ENCODE peak calls at places on chromosomes 16 and 17, in eight cellular contexts. I, Y, G, K, N, Q, O and E are unnamed samples.

GRCh38 chr16:15967655-15968315 is 18.4 kb downstream of the ABCC1 start:
- DNase-seq in Q (no peak), O (no peak), Y (no peak), I (no peak), G (no peak), K (no peak), N (no peak), E (no peak)

GRCh38 chr17:41782142-41782541 is 4.4 kb downstream of the JUP start:
- DNase-seq in Q (no peak), I (no peak), G (no peak), N (no peak), K (no peak), O (no peak), Y (no peak), E (no peak)

GRCh38 chr17:7888184-7888920 is at the start of gene CHD3:
- DNase-seq in O (no peak), G (peak; percentile 19), Y (no peak), Q (no peak), K (no peak), N (peak; percentile 87), I (no peak), E (no peak)

GRCh38 chr16:67021321-67021720 is 7.6 kb upstream of the CBFB start:
- DNase-seq in I (no peak), N (no peak), O (no peak), G (no peak), K (no peak), Q (no peak), Y (no peak), E (no peak)

GRCh38 chr16:67987460-67988160 is 7.3 kb upstream of the DPEP3 start:
- DNase-seq in G (no peak), Q (no peak), Y (no peak), K (no peak), I (no peak), O (no peak), N (no peak), E (no peak)

GRCh38 chr17:10499950-10500349 is 18.4 kb downstream of the MYH1 start:
- DNase-seq in O (no peak), Q (no peak), I (no peak), G (no peak), N (no peak), Y (no peak), K (no peak), E (no peak)

GRCh38 chr16:88099563-88099890 is 148.3 kb downstream of the BANP start:
- DNase-seq in G (no peak), Q (no peak), N (no peak), Y (no peak), O (no peak), I (no peak), K (no peak), E (no peak)

GRCh38 chr17:64984776-64985521 is 65.7 kb upstream of the LRRC37A3 start:
- DNase-seq in I (no peak), Q (no peak), Y (peak; percentile 62), K (no peak), O (no peak), G (peak; percentile 62), N (peak; percentile 65), E (no peak)

GRCh38 chr17:73316919-73317505 is 5.2 kb upstream of the CDC42EP4 start:
- DNase-seq in N (no peak), O (no peak), Q (no peak), K (no peak), G (peak; percentile 71), Y (peak; percentile 43), I (no peak), E (peak; percentile 41)

GRCh38 chr16:14112539-14112856 is 41.4 kb downstream of the MRTFB start:
- DNase-seq in O (no peak), G (no peak), Y (no peak), I (no peak), Q (no peak), K (no peak), N (no peak), E (no peak)

GRCh38 chr16:13377143-13377542 is 475.7 kb downstream of the SHISA9 start:
- DNase-seq in G (no peak), Y (no peak), O (no peak), Q (no peak), K (no peak), I (no peak), N (no peak), E (no peak)

GRCh38 chr16:27951752-27952151 is 111.8 kb downstream of the GSG1L start:
- DNase-seq in I (no peak), K (no peak), N (no peak), G (peak; percentile 13), Y (peak; percentile 65), Q (no peak), O (no peak), E (no peak)

GRCh38 chr17:1438593-1439083 is 17.4 kb downstream of the CRK start:
- DNase-seq in Y (peak; percentile 68), I (no peak), O (no peak), K (no peak), G (peak; percentile 55), Q (no peak), N (no peak), E (no peak)

GRCh38 chr16:86899757-86900156 is 321.4 kb downstream of the FOXL1 start:
- DNase-seq in O (no peak), G (peak; percentile 68), K (no peak), Y (peak; percentile 53), I (no peak), N (no peak), Q (no peak), E (no peak)

GRCh38 chr17:44314869-44315661 is 6.7 kb downstream of the RUNDC3A start:
- DNase-seq in G (no peak), I (no peak), O (peak; percentile 93), N (no peak), Y (no peak), K (peak; percentile 82), Q (no peak), E (peak; percentile 70)

GRCh38 chr17:27402943-27403342 is 53.3 kb upstream of the KSR1 start:
- DNase-seq in I (no peak), K (no peak), G (no peak), N (no peak), Y (no peak), Q (no peak), O (no peak), E (no peak)

GRCh38 chr17:3569534-3570137 is 12.0 kb upstream of the TRPV3 start:
- DNase-seq in I (no peak), G (no peak), Y (no peak), K (no peak), O (no peak), N (no peak), Q (no peak), E (no peak)
- TF ChIP-seq CTCF in I (no peak), G (no peak), Y (no peak), K (no peak), O (no peak), N (no peak), Q (no peak), E (no peak)

GRCh38 chr17:55351027-55351625 is 70.5 kb downstream of the MMD start:
- DNase-seq in G (no peak), N (no peak), Q (no peak), I (no peak), K (no peak), Y (no peak), O (no peak), E (no peak)

GRCh38 chr17:55360971-55361370 is 60.7 kb downstream of the MMD start:
- DNase-seq in I (no peak), N (no peak), O (no peak), K (no peak), G (no peak), Q (no peak), Y (no peak), E (no peak)

GRCh38 chr17:55354941-55355340 is 66.7 kb downstream of the MMD start:
- DNase-seq in O (no peak), G (no peak), N (no peak), K (no peak), Q (no peak), Y (no peak), I (no peak), E (no peak)

GRCh38 chr17:55354010-55354409 is 67.6 kb downstream of the MMD start:
- DNase-seq in I (no peak), K (no peak), O (no peak), Y (no peak), G (no peak), Q (no peak), N (no peak), E (no peak)

GRCh38 chr17:55356440-55357328 is 65.0 kb downstream of the MMD start:
- DNase-seq in Q (peak; percentile 69), K (peak; percentile 72), I (no peak), G (peak; percentile 71), Y (peak; percentile 62), N (peak; percentile 62), O (peak; percentile 88), E (peak; percentile 72)
- TF ChIP-seq CTCF in Q (peak; percentile 56), K (peak; percentile 66), I (peak; percentile 67), G (peak; percentile 82), Y (peak; percentile 84), N (peak; percentile 50), O (peak; percentile 82), E (peak; percentile 77)

DNA sequence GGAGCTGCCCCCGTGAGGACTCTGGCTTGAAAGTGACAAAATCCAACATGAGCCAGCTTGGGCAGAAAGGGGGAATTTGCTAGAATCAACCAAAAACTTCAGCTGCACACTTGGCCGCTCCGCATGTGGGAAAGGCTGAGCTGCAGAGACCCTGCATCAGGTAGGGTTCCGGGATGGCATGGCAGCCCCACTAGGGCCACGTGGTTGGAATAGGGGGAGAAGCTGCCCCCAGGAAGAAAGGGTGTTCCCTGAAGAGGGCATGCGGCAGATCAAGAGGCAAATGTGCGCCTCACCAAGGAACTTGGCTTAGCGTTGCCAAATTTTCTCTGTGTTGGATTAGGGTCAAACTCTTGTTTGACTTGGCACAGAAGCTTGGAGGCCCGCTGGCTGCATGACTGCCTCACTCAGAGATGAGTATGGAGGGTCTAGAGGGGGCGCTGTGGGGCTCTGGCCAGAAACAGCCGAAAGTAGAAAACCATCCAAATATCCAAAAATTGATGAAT is 29.2 kb upstream of the WFIKKN2 start:
- DNase-seq in I (no peak), K (no peak), Q (no peak), Y (no peak), N (no peak), O (no peak), G (peak; percentile 85), E (no peak)
- TF ChIP-seq CTCF in I (no peak), K (no peak), Q (no peak), Y (no peak), N (no peak), O (no peak), G (peak; percentile 48), E (no peak)

DNA sequence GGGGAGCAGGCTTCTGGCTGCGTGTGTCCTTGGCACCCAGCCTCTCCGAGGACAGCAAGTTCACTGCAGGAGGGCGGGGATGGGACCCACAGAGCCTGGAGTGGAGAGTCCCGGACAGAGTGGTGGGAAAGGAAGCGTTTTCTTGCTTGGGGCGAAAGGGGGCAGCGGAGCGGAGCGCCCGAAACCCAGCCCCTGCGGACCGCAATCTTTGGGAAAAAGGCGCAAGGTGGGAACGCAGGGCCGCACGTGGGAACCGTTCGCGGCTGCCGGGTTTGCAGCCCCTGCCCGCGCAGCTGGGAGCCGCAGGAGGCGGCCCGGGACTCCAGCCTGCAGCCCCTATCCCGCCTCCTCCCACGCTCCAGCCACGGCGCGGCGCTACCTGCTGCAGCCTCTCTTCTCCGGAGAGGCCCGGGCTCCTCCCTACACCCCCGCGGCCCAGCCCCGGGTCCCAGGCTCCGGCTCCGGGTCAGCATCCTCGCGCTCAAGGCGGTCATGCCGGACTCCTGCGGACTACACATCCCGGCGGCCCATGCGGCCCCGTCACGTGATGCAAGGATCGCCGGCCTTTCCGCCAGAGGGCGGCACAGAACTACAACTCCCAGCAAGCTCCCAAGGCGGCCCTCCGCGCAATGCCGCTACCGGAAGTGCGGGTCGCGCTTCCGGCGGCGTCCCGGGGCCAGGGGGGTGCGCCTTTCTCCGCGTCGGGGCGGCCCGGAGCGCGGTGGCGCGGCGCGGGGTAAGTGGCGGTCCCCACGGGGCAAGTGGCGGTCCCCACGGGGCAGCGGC is at the start of the genes NTHL1 and TSC2:
- DNase-seq in K (peak; percentile 99), Y (peak; percentile 94), G (peak; percentile 94), O (peak; percentile 86), I (peak; percentile 88), N (peak; percentile 97), Q (peak; percentile 94), E (peak; percentile 98)
- TF ChIP-seq CTCF in K (no peak), Y (peak; percentile 40), G (peak; percentile 55), O (peak; percentile 29), I (no peak), N (peak; percentile 29), Q (peak; percentile 77), E (no peak)